ENCODE peak calls at places on chromosomes 2 and 18, in ten cellular contexts. U is WERI-Rb-1, E is stomach, T is mucosa of descending colon, B is GM23338, R is prostate gland, C is hepatocyte, K is OCI-LY7, W is Panc1, S is lung. L is an unnamed sample. For H3K36me3, the result is how much of the 10 kb centered on the place peaks cover.

GRCh38 chr18:30623401-30624065 is 419.0 kb downstream of the DSC3 start:
- DNase-seq in U (no peak), E (no peak), T (no peak), B (no peak), R (no peak), C (no peak), K (no peak), W (no peak), S (no peak), L (no peak)

GRCh38 chr18:70961933-70962332 is 673.1 kb downstream of the SOCS6 start:
- DNase-seq in U (no peak), E (no peak), T (no peak), B (no peak), R (no peak), C (no peak), K (no peak), W (no peak), S (no peak), L (no peak)

GRCh38 chr2:9174771-9175441 is 31.7 kb upstream of the ASAP2 start:
- DNase-seq in U (no peak), E (no peak), T (no peak), B (peak), R (no peak), C (peak), K (peak), W (no peak), S (peak), L (no peak)

GRCh38 chr2:15159751-15160177 is 401.4 kb downstream of the NBAS start:
- DNase-seq in U (peak), E (no peak), T (peak), B (peak), R (no peak), C (peak), K (peak), W (peak), S (no peak), L (no peak)

GRCh38 chr18:48171490-48172188 is 237.5 kb downstream of the ZBTB7C start:
- DNase-seq in U (no peak), E (no peak), T (no peak), B (no peak), R (no peak), C (no peak), K (no peak), W (no peak), S (no peak), L (no peak)

GRCh38 chr2:76599732-76600368 is 889.1 kb upstream of the GCFC2 start:
- DNase-seq in U (peak), E (peak), T (peak), B (peak), R (peak), C (peak), K (peak), W (peak), S (peak), L (peak)

GRCh38 chr2:2520396-2520795 is 189.3 kb upstream of the MYT1L start:
- DNase-seq in U (peak), E (no peak), T (no peak), B (no peak), R (no peak), C (no peak), K (no peak), W (no peak), S (no peak), L (no peak)

GRCh38 chr2:46803911-46804670 is 111.5 kb downstream of the MCFD2 start:
- DNase-seq in U (no peak), E (no peak), T (no peak), B (no peak), R (peak), C (no peak), K (no peak), W (no peak), S (peak), L (peak)

GRCh38 chr2:201579536-201579935 is 63.8 kb downstream of the TMEM237 start:
- DNase-seq in U (no peak), E (no peak), T (no peak), B (no peak), R (no peak), C (no peak), K (no peak), W (no peak), S (no peak), L (no peak)

GRCh38 chr2:192190474-192190873 is 4.3 kb downstream of the TMEFF2 start:
- DNase-seq in U (no peak), E (no peak), T (no peak), B (no peak), R (no peak), C (peak), K (peak), W (no peak), S (no peak), L (no peak)

GRCh38 chr2:9306910-9307309 is 100.3 kb downstream of the ASAP2 start:
- DNase-seq in U (no peak), E (peak), T (no peak), B (no peak), R (no peak), C (no peak), K (no peak), W (no peak), S (no peak), L (no peak)

GRCh38 chr2:98727369-98727749 is 3.6 kb downstream of the MGAT4A start:
- DNase-seq in U (no peak), E (no peak), T (peak), B (no peak), R (no peak), C (no peak), K (no peak), W (no peak), S (no peak), L (no peak)

GRCh38 chr2:74835831-74836674 is 2.1 kb downstream of the HK2 start:
- DNase-seq in U (peak), E (no peak), T (no peak), B (peak), R (no peak), C (peak), K (peak), W (no peak), S (no peak), L (no peak)

GRCh38 chr2:230441188-230441897 is 25.3 kb downstream of the SP100 start:
- DNase-seq in U (no peak), E (no peak), T (peak), B (no peak), R (no peak), C (no peak), K (peak), W (no peak), S (no peak), L (no peak)

GRCh38 chr2:234288974-234289455 is 207.9 kb downstream of the ARL4C start:
- DNase-seq in U (peak), E (peak), T (peak), B (peak), R (peak), C (peak), K (peak), W (no peak), S (peak), L (no peak)

GRCh38 chr18:48801728-48802542 is 148.8 kb downstream of the SMAD7 start:
- DNase-seq in U (peak), E (peak), T (peak), B (no peak), R (no peak), C (peak), K (no peak), W (no peak), S (no peak), L (peak)

GRCh38 chr2:19435815-19436214 is 77.4 kb upstream of the OSR1 start:
- DNase-seq in U (no peak), E (no peak), T (no peak), B (no peak), R (no peak), C (no peak), K (no peak), W (no peak), S (no peak), L (no peak)

GRCh38 chr2:239814136-239814916 is 210.8 kb downstream of the NDUFA10 start:
- DNase-seq in U (peak), E (no peak), T (no peak), B (no peak), R (no peak), C (peak), K (no peak), W (no peak), S (no peak), L (no peak)

GRCh38 chr2:31896293-31896692 is 114.5 kb downstream of the MEMO1 start:
- DNase-seq in U (no peak), E (no peak), T (no peak), B (no peak), R (no peak), C (no peak), K (no peak), W (no peak), S (no peak), L (no peak)

GRCh38 chr18:73479472-73479871 is 611.7 kb upstream of the NETO1 start:
- DNase-seq in U (no peak), E (no peak), T (no peak), B (no peak), R (no peak), C (no peak), K (no peak), W (no peak), S (no peak), L (no peak)

GRCh38 chr2:196220671-196221070 is 49.3 kb upstream of the STK17B start:
- DNase-seq in U (no peak), E (no peak), T (no peak), B (no peak), R (no peak), C (no peak), K (no peak), W (no peak), S (no peak), L (no peak)

GRCh38 chr2:143264851-143265250 is 135.6 kb downstream of the ARHGAP15 start:
- DNase-seq in U (no peak), E (no peak), T (no peak), B (no peak), R (peak), C (no peak), K (no peak), W (no peak), S (no peak), L (no peak)

GRCh38 chr2:236054125-236054524 is 114.1 kb downstream of the GBX2 start:
- DNase-seq in U (no peak), E (no peak), T (no peak), B (no peak), R (no peak), C (no peak), K (no peak), W (no peak), S (no peak), L (no peak)

GRCh38 chr2:179440642-179441251 is 176.1 kb upstream of the SESTD1 start:
- DNase-seq in U (no peak), E (no peak), T (peak), B (peak), R (no peak), C (peak), K (peak), W (no peak), S (no peak), L (no peak)

GRCh38 chr2:159584796-159585195 is 31.6 kb downstream of the BAZ2B start:
- DNase-seq in U (peak), E (no peak), T (no peak), B (no peak), R (no peak), C (no peak), K (no peak), W (no peak), S (no peak), L (no peak)
- TF ChIP-seq CTCF in U (no peak), E (no peak), T (no peak), B (no peak), R (no peak), C (no peak), K (no peak), W (no peak), S (no peak), L (no peak)

GRCh38 chr18:13019301-13019700 is 28.1 kb downstream of the CEP192 start:
- DNase-seq in U (no peak), E (no peak), T (no peak), B (no peak), R (no peak), C (no peak), K (no peak), W (no peak), S (no peak), L (no peak)
- H3K36me3 ChIP-seq in U (half or more), E (half or more), T (under half), B (under half), R (under half), C (under half), K (half or more), W (under half), S (under half), L (half or more)

GRCh38 chr2:44250376-44250775 is 24.9 kb upstream of the SLC3A1 start:
- DNase-seq in U (no peak), E (no peak), T (no peak), B (no peak), R (no peak), C (no peak), K (peak), W (no peak), S (no peak), L (no peak)

GRCh38 chr2:44246840-44247369 is 28.4 kb upstream of the SLC3A1 start:
- DNase-seq in U (no peak), E (no peak), T (no peak), B (no peak), R (no peak), C (no peak), K (no peak), W (no peak), S (no peak), L (no peak)

GRCh38 chr2:44246436-44246835 is 28.8 kb upstream of the SLC3A1 start:
- DNase-seq in U (no peak), E (no peak), T (no peak), B (no peak), R (no peak), C (no peak), K (no peak), W (no peak), S (no peak), L (no peak)

GRCh38 chr2:44245068-44245861 is 30.0 kb upstream of the SLC3A1 start:
- DNase-seq in U (no peak), E (no peak), T (peak), B (peak), R (peak), C (peak), K (no peak), W (no peak), S (no peak), L (no peak)

DNA sequence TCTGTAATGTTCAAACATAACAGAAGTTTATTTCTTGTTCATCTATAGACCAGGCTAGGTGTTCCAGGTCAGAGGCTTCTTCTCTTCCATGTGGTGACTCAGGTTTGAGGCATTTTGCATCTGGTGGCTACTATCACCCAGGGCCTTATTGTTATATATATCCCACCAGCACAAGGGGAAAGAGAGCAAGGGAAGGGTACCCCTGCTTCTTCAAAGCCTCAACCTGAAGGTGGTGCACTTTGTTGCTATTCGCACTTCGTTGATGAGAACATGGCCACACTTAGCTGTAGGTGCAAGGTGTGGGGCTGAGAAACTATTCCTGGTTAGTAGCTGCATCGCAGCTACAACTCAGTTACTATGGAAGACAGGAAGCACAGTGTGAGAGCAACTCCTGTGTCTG is 27.4 kb upstream of the SLC3A1 start:
- DNase-seq in U (peak), E (no peak), T (no peak), B (peak), R (no peak), C (no peak), K (peak), W (no peak), S (no peak), L (no peak)
- TF ChIP-seq CTCF in U (peak), E (no peak), T (no peak), B (peak), R (no peak), C (peak), K (peak), W (peak), S (no peak), L (peak)

GRCh38 chr2:129782618-129782960 is 196.9 kb upstream of the RAB6C start:
- DNase-seq in U (no peak), E (no peak), T (no peak), B (no peak), R (no peak), C (no peak), K (no peak), W (no peak), S (no peak), L (no peak)
- H3K36me3 ChIP-seq in U (under half), E (under half), T (under half), B (under half), R (under half), C (under half), K (under half), W (under half), S (under half), L (under half)

GRCh38 chr2:106104332-106105062 is 89.6 kb downstream of the UXS1 start:
- DNase-seq in U (peak), E (peak), T (peak), B (peak), R (peak), C (peak), K (peak), W (peak), S (peak), L (no peak)
- TF ChIP-seq CTCF in U (peak), E (peak), T (peak), B (peak), R (peak), C (peak), K (peak), W (peak), S (peak), L (peak)

GRCh38 chr2:60518567-60518966 is 34.9 kb downstream of the BCL11A start:
- DNase-seq in U (no peak), E (no peak), T (no peak), B (no peak), R (no peak), C (no peak), K (no peak), W (no peak), S (no peak), L (no peak)
- H3K36me3 ChIP-seq in U (under half), E (under half), T (under half), B (under half), R (under half), C (under half), K (half or more), W (under half), S (under half), L (under half)

DNA sequence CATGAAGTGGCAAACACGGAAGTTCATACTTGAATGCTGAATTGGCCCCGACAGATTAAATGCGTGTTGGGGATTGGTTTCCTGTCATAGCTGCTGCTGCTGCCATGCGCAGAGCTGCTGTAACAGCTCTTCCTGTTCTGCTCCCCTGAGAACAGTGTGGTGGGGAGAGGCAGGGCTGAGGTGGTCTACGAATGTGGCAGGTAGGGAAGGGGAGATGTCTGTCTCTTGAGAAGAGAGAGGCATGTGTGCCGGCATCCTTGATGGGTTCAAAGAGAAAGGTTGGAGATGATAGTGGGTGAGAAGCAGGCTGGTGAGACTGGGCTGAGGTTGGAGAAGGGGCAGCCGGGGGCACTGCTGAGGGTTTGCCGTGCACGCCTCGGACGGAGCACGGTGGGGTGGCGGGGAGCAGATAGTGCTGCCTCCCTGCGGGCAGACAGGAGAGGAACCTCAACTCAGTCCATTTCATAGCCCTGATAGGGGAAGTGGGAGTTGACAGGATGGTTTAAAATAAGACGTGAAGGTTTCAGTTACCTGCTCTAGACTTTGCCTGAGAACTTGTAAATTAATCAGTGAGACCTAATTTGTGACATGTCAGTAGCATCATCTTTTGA is 46.1 kb downstream of the TMEM185B start:
- DNase-seq in U (no peak), E (peak), T (peak), B (peak), R (peak), C (no peak), K (peak), W (no peak), S (peak), L (peak)
- TF ChIP-seq CTCF in U (no peak), E (no peak), T (no peak), B (peak), R (peak), C (no peak), K (peak), W (no peak), S (peak), L (peak)

L was measured in RWPE2.